ENCODE peak calls at places on chromosomes 11 and 22, in eight cellular contexts. F is esophagus squamous epithelium; G is activated naive CD4-positive, alpha-beta T cell treated with anti-CD3 and anti-CD28 coated beads, Interleukin-2, amount 10 ng/mL, durations not matched to agents 7 days and 5 days; C is mesenchymal stem cell; U is sigmoid colon; A is AML-193; J is AG09309; T is lower lobe of right lung. W is an unnamed sample.

GRCh38 chr22:25564979-25565677 is 653 bp downstream of the GRK3 start:
- DNase-seq in G (peak; percentile 53), C (peak; percentile 11), T (peak; percentile 61), J (no peak), U (peak; percentile 70), F (no peak), A (no peak), W (peak; percentile 89)

GRCh38 chr11:67312187-67313021 is 9.1 kb downstream of the SSH3 start:
- DNase-seq in G (peak; percentile 61), U (no peak), A (peak; percentile 46), T (peak; percentile 67), F (no peak), C (no peak), J (no peak), W (peak; percentile 83)

GRCh38 chr11:128271401-128271800 is 316.0 kb downstream of the ETS1 start:
- DNase-seq in F (no peak), G (no peak), T (no peak), J (no peak), C (peak; percentile 13), A (no peak), U (no peak), W (no peak)

GRCh38 chr11:112345166-112345565 is 84.5 kb upstream of the PLET1 start:
- DNase-seq in G (no peak), F (no peak), U (no peak), A (no peak), J (no peak), T (no peak), C (peak; percentile 42), W (no peak)

GRCh38 chr11:47923667-47924066 is 56.7 kb upstream of the PTPRJ start:
- DNase-seq in T (peak; percentile 41), C (peak; percentile 59), F (no peak), G (no peak), A (no peak), U (peak; percentile 76), J (no peak), W (no peak)

GRCh38 chr11:11982975-11983374 is 25.5 kb downstream of the DKK3 start:
- DNase-seq in U (no peak), F (no peak), C (no peak), J (no peak), G (no peak), A (no peak), T (no peak), W (no peak)

GRCh38 chr11:127259118-127259517 is 258.5 kb upstream of the KIRREL3 start:
- DNase-seq in U (no peak), T (no peak), F (no peak), C (no peak), G (no peak), J (no peak), A (no peak), W (no peak)

GRCh38 chr11:1075341-1075911 is 752 bp downstream of the MUC2 start:
- DNase-seq in C (no peak), G (peak; percentile 14), A (no peak), F (no peak), T (peak; percentile 41), U (peak; percentile 62), J (no peak), W (peak; percentile 72)

GRCh38 chr22:25482091-25482760 is 82.2 kb upstream of the GRK3 start:
- DNase-seq in U (no peak), J (no peak), T (no peak), C (no peak), F (no peak), A (no peak), G (no peak), W (no peak)

GRCh38 chr22:32644252-32645100 is 157.0 kb upstream of the TIMP3 start:
- DNase-seq in G (peak; percentile 54), C (peak; percentile 91), T (peak; percentile 73), J (no peak), U (peak; percentile 83), F (no peak), A (no peak), W (peak; percentile 82)

GRCh38 chr22:42769574-42770447 is 49.1 kb upstream of the A4GALT start:
- DNase-seq in F (no peak), J (peak; percentile 45), A (no peak), U (peak; percentile 85), C (peak; percentile 89), T (peak; percentile 65), G (no peak), W (peak; percentile 89)

GRCh38 chr11:17652556-17652955 is 66.8 kb upstream of the MYOD1 start:
- DNase-seq in J (no peak), F (no peak), T (no peak), G (no peak), U (no peak), A (no peak), C (no peak), W (no peak)

GRCh38 chr22:44597616-44598015 is 99.6 kb upstream of the RTL6 start:
- DNase-seq in J (no peak), C (peak; percentile 42), A (no peak), F (no peak), T (no peak), U (no peak), G (no peak), W (no peak)

GRCh38 chr11:78725200-78725599 is 150.5 kb upstream of the NARS2 start:
- DNase-seq in J (no peak), U (no peak), F (no peak), G (no peak), C (no peak), T (no peak), A (no peak), W (no peak)

GRCh38 chr11:8442301-8442700 is 151.7 kb downstream of the STK33 start:
- DNase-seq in T (no peak), F (no peak), J (no peak), G (no peak), C (no peak), A (no peak), U (no peak), W (no peak)

GRCh38 chr11:105022998-105023397 is at the start of gene CASP5:
- DNase-seq in T (no peak), U (no peak), F (no peak), G (no peak), J (no peak), C (peak; percentile 49), A (peak; percentile 38), W (no peak)

GRCh38 chr22:43110444-43110926 is at the start of gene BIK:
- DNase-seq in T (peak; percentile 69), U (no peak), J (no peak), A (no peak), F (no peak), C (peak; percentile 52), G (peak; percentile 69), W (peak; percentile 84)

GRCh38 chr11:67699521-67699920 is 25.1 kb upstream of the ALDH3B2 start:
- DNase-seq in J (no peak), U (no peak), G (no peak), A (no peak), F (no peak), T (no peak), C (peak; percentile 27), W (no peak)

GRCh38 chr11:38693306-38693705 is 2095.3 kb upstream of the RAG2 start:
- DNase-seq in C (no peak), F (no peak), U (no peak), A (no peak), G (no peak), J (no peak), T (no peak), W (peak; percentile 51)

GRCh38 chr11:120883404-120884135 is 140.3 kb upstream of the TBCEL start:
- DNase-seq in C (peak; percentile 1), U (no peak), F (no peak), T (no peak), G (no peak), J (peak; percentile 17), A (no peak), W (no peak)

GRCh38 chr22:49638788-49639187 is 188.9 kb downstream of the BRD1 start:
- DNase-seq in G (no peak), T (no peak), F (no peak), A (no peak), U (no peak), J (no peak), C (no peak), W (no peak)

GRCh38 chr11:107598225-107599139 is 7.5 kb downstream of the ELMOD1 start:
- DNase-seq in G (peak; percentile 26), C (peak; percentile 24), A (peak; percentile 4), F (no peak), U (no peak), J (no peak), T (peak; percentile 52), W (no peak)

GRCh38 chr11:9057888-9058287 is 33.5 kb downstream of the SCUBE2 start:
- DNase-seq in F (no peak), G (no peak), A (no peak), C (no peak), J (no peak), T (no peak), U (no peak), W (no peak)

GRCh38 chr11:62610814-62611704 is 1.5 kb downstream of the EML3 start:
- DNase-seq in C (no peak), A (no peak), T (no peak), G (no peak), F (no peak), J (no peak), U (no peak), W (peak; percentile 81)

GRCh38 chr11:81004576-81004975 is 1563.7 kb upstream of the TENM4 start:
- DNase-seq in T (no peak), F (no peak), G (no peak), U (no peak), A (no peak), C (no peak), J (no peak), W (no peak)

GRCh38 chr22:20064545-20065262 is 15.3 kb upstream of the DGCR8 start:
- DNase-seq in F (no peak), G (no peak), U (peak; percentile 56), T (no peak), J (no peak), A (no peak), C (no peak), W (no peak)

GRCh38 chr22:17835256-17835655 is 61.0 kb upstream of the BID start:
- DNase-seq in U (no peak), J (no peak), A (no peak), F (no peak), C (no peak), G (no peak), T (no peak), W (no peak)

GRCh38 chr11:130890039-130890745 is 26.1 kb downstream of the SNX19 start:
- DNase-seq in T (no peak), U (no peak), J (no peak), G (no peak), F (no peak), A (no peak), C (no peak), W (no peak)

GRCh38 chr11:118870396-118871343 is 13.0 kb upstream of the CXCR5 start:
- DNase-seq in F (no peak), J (no peak), U (peak; percentile 82), T (no peak), A (no peak), G (peak; percentile 50), C (no peak), W (peak; percentile 83)

GRCh38 chr22:42171946-42172345 is 41.3 kb upstream of the CYP2D6 start:
- DNase-seq in J (no peak), A (no peak), T (no peak), C (no peak), U (no peak), G (no peak), F (no peak), W (no peak)

W was measured in spleen.